ENCODE peak calls at places on chromosome 15, in seven cellular contexts. One of them, this sample, is unnamed.

GRCh38 chr15:74433592-74434259 is at the start of gene SEMA7A:
- DNase-seq in AG09309: no peak
- DNase-seq in fibroblast of the aortic adventitia: peak
- DNase-seq in heart left ventricle: peak
- DNase-seq in GM23338: peak
- DNase-seq in astrocyte of the spinal cord: peak
- DNase-seq in fibroblast of lung: peak
- DNase-seq in this sample: peak

GRCh38 chr15:69784808-69785550 is 312.7 kb downstream of the TLE3 start:
- DNase-seq in fibroblast of the aortic adventitia: peak
- DNase-seq in heart left ventricle: no peak
- DNase-seq in astrocyte of the spinal cord: peak
- DNase-seq in fibroblast of lung: peak
- DNase-seq in AG09309: no peak
- DNase-seq in GM23338: no peak
- DNase-seq in this sample: peak

GRCh38 chr15:95086543-95087252 is 855.3 kb downstream of the MCTP2 start:
- DNase-seq in fibroblast of the aortic adventitia: peak
- DNase-seq in fibroblast of lung: peak
- DNase-seq in astrocyte of the spinal cord: peak
- DNase-seq in AG09309: peak
- DNase-seq in heart left ventricle: no peak
- DNase-seq in GM23338: no peak
- DNase-seq in this sample: no peak

GRCh38 chr15:77497108-77497737 is 76.5 kb downstream of the HMG20A start:
- DNase-seq in heart left ventricle: peak
- DNase-seq in fibroblast of the aortic adventitia: peak
- DNase-seq in fibroblast of lung: peak
- DNase-seq in astrocyte of the spinal cord: peak
- DNase-seq in GM23338: no peak
- DNase-seq in AG09309: peak
- DNase-seq in this sample: no peak

GRCh38 chr15:62549345-62549970 is 384.4 kb upstream of the C2CD4B start:
- DNase-seq in fibroblast of lung: no peak
- DNase-seq in heart left ventricle: no peak
- DNase-seq in GM23338: peak
- DNase-seq in fibroblast of the aortic adventitia: peak
- DNase-seq in AG09309: no peak
- DNase-seq in astrocyte of the spinal cord: peak
- DNase-seq in this sample: no peak

GRCh38 chr15:77032647-77033416 is 37.9 kb downstream of the PSTPIP1 start:
- DNase-seq in astrocyte of the spinal cord: no peak
- DNase-seq in heart left ventricle: peak
- DNase-seq in GM23338: no peak
- DNase-seq in fibroblast of the aortic adventitia: no peak
- DNase-seq in fibroblast of lung: no peak
- DNase-seq in AG09309: no peak
- DNase-seq in this sample: no peak

GRCh38 chr15:93210995-93211394 is 122.0 kb upstream of the RGMA start:
- DNase-seq in fibroblast of lung: no peak
- DNase-seq in AG09309: no peak
- DNase-seq in astrocyte of the spinal cord: no peak
- DNase-seq in GM23338: no peak
- DNase-seq in fibroblast of the aortic adventitia: no peak
- DNase-seq in heart left ventricle: no peak
- DNase-seq in this sample: no peak

GRCh38 chr15:55824857-55825613 is 82.1 kb upstream of the PRTG start:
- DNase-seq in fibroblast of lung: no peak
- DNase-seq in fibroblast of the aortic adventitia: no peak
- DNase-seq in GM23338: peak
- DNase-seq in astrocyte of the spinal cord: no peak
- DNase-seq in AG09309: no peak
- DNase-seq in heart left ventricle: no peak
- DNase-seq in this sample: no peak

GRCh38 chr15:40930430-40931299 is 1.5 kb downstream of the DLL4 start:
- DNase-seq in heart left ventricle: peak
- DNase-seq in AG09309: no peak
- DNase-seq in fibroblast of lung: peak
- DNase-seq in fibroblast of the aortic adventitia: peak
- DNase-seq in astrocyte of the spinal cord: no peak
- DNase-seq in GM23338: peak
- DNase-seq in this sample: no peak

GRCh38 chr15:40929730-40930429 is 740 bp downstream of the DLL4 start:
- DNase-seq in heart left ventricle: peak
- DNase-seq in GM23338: peak
- DNase-seq in fibroblast of lung: peak
- DNase-seq in astrocyte of the spinal cord: peak
- DNase-seq in AG09309: no peak
- DNase-seq in fibroblast of the aortic adventitia: peak
- DNase-seq in this sample: peak

GRCh38 chr15:40927497-40928346 is 1.4 kb upstream of the DLL4 start:
- DNase-seq in AG09309: no peak
- DNase-seq in fibroblast of the aortic adventitia: no peak
- DNase-seq in heart left ventricle: no peak
- DNase-seq in GM23338: peak
- DNase-seq in astrocyte of the spinal cord: no peak
- DNase-seq in fibroblast of lung: no peak
- DNase-seq in this sample: no peak

GRCh38 chr15:40928351-40928974 is 677 bp upstream of the DLL4 start:
- DNase-seq in fibroblast of lung: no peak
- DNase-seq in astrocyte of the spinal cord: no peak
- DNase-seq in AG09309: no peak
- DNase-seq in heart left ventricle: no peak
- DNase-seq in fibroblast of the aortic adventitia: no peak
- DNase-seq in GM23338: peak
- DNase-seq in this sample: no peak

GRCh38 chr15:40928975-40929729 is at the start of gene DLL4:
- DNase-seq in AG09309: no peak
- DNase-seq in heart left ventricle: peak
- DNase-seq in GM23338: peak
- DNase-seq in fibroblast of the aortic adventitia: no peak
- DNase-seq in fibroblast of lung: peak
- DNase-seq in astrocyte of the spinal cord: peak
- DNase-seq in this sample: peak
- TF ChIP-seq CTCF in AG09309: no peak
- TF ChIP-seq CTCF in heart left ventricle: no peak
- TF ChIP-seq CTCF in GM23338: no peak
- TF ChIP-seq CTCF in fibroblast of the aortic adventitia: no peak
- TF ChIP-seq CTCF in fibroblast of lung: no peak
- TF ChIP-seq CTCF in astrocyte of the spinal cord: no peak
- TF ChIP-seq CTCF in this sample: no peak

GRCh38 chr15:101090460-101090853 is 161.4 kb downstream of the CHSY1 start:
- DNase-seq in fibroblast of lung: no peak
- DNase-seq in fibroblast of the aortic adventitia: no peak
- DNase-seq in heart left ventricle: no peak
- DNase-seq in astrocyte of the spinal cord: no peak
- DNase-seq in AG09309: no peak
- DNase-seq in GM23338: no peak
- DNase-seq in this sample: no peak

GRCh38 chr15:101089579-101090459 is 162.0 kb downstream of the CHSY1 start:
- DNase-seq in fibroblast of lung: no peak
- DNase-seq in fibroblast of the aortic adventitia: no peak
- DNase-seq in AG09309: no peak
- DNase-seq in heart left ventricle: no peak
- DNase-seq in GM23338: no peak
- DNase-seq in astrocyte of the spinal cord: peak
- DNase-seq in this sample: no peak

GRCh38 chr15:101092186-101092866 is 159.5 kb downstream of the CHSY1 start:
- DNase-seq in heart left ventricle: no peak
- DNase-seq in AG09309: no peak
- DNase-seq in GM23338: no peak
- DNase-seq in fibroblast of lung: peak
- DNase-seq in fibroblast of the aortic adventitia: peak
- DNase-seq in astrocyte of the spinal cord: peak
- DNase-seq in this sample: no peak

GRCh38 chr15:101092867-101093202 is 159.0 kb downstream of the CHSY1 start:
- DNase-seq in fibroblast of lung: no peak
- DNase-seq in heart left ventricle: no peak
- DNase-seq in AG09309: no peak
- DNase-seq in astrocyte of the spinal cord: no peak
- DNase-seq in fibroblast of the aortic adventitia: no peak
- DNase-seq in GM23338: no peak
- DNase-seq in this sample: no peak

DNA sequence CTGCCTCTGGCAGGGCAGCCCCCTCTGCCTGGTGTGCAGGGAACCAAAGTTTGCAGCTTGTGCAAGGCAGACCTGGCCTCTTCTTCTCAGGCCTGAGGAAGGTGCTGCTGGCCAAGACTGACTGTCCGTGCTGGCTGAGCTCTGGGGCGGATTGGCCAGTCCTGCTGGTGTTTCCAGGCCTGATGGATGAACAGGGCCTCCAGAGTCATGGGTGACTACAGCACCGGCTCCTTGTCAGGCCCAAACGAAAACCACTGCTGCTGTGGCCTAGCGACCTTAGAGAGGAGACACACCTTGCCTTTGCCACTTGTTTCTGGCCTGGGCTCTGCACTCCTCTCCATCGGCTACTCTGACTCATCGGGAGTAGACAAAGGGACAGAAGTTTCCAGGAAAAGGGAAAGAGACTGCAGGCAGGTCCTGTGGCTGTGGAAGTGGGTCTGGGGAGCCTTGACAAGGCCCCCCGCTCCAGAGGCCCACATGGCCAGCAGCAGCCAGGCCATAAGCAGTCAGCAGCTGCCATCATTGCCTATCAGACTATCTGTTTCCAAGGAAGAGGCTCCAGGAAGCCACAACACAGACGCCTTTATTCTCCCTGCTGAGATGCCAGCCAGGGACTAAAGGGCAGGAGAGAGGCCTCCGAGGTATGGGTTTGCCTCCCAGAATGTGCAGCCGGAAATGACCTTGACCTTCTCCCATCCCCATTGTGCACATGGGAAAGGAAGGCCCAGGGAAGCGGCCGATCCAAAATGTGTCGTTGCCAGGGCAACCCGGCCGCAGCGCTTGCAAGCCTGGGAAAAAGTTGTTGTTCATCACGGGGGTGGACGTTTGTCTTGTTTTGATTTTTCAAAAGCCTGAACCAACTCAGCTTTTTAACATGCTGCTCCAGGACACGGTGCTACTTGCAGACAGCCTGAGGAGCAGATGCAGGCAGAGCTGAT is 160.5 kb downstream of the CHSY1 start:
- DNase-seq in fibroblast of lung: peak
- DNase-seq in GM23338: no peak
- DNase-seq in AG09309: peak
- DNase-seq in fibroblast of the aortic adventitia: peak
- DNase-seq in heart left ventricle: peak
- DNase-seq in astrocyte of the spinal cord: peak
- DNase-seq in this sample: peak
- H3K4me3 ChIP-seq in fibroblast of lung: no peak
- H3K4me3 ChIP-seq in GM23338: no peak
- H3K4me3 ChIP-seq in AG09309: no peak
- H3K4me3 ChIP-seq in fibroblast of the aortic adventitia: no peak
- H3K4me3 ChIP-seq in heart left ventricle: no peak
- H3K4me3 ChIP-seq in astrocyte of the spinal cord: no peak
- H3K4me3 ChIP-seq in this sample: no peak

GRCh38 chr15:52788099-52788986 is 1.8 kb downstream of the ONECUT1 start:
- DNase-seq in fibroblast of lung: no peak
- DNase-seq in heart left ventricle: no peak
- DNase-seq in astrocyte of the spinal cord: no peak
- DNase-seq in AG09309: no peak
- DNase-seq in GM23338: peak
- DNase-seq in fibroblast of the aortic adventitia: no peak
- DNase-seq in this sample: no peak

GRCh38 chr15:52790941-52791751 is 1.0 kb upstream of the ONECUT1 start:
- DNase-seq in heart left ventricle: no peak
- DNase-seq in AG09309: no peak
- DNase-seq in fibroblast of lung: peak
- DNase-seq in fibroblast of the aortic adventitia: no peak
- DNase-seq in GM23338: peak
- DNase-seq in astrocyte of the spinal cord: no peak
- DNase-seq in this sample: no peak

GRCh38 chr15:52789008-52789600 is 1.0 kb downstream of the ONECUT1 start:
- DNase-seq in heart left ventricle: no peak
- DNase-seq in fibroblast of lung: no peak
- DNase-seq in astrocyte of the spinal cord: no peak
- DNase-seq in GM23338: no peak
- DNase-seq in fibroblast of the aortic adventitia: no peak
- DNase-seq in AG09309: no peak
- DNase-seq in this sample: no peak

GRCh38 chr15:52790166-52790708 is at the start of gene ONECUT1:
- DNase-seq in GM23338: peak
- DNase-seq in astrocyte of the spinal cord: peak
- DNase-seq in heart left ventricle: peak
- DNase-seq in fibroblast of the aortic adventitia: peak
- DNase-seq in fibroblast of lung: peak
- DNase-seq in AG09309: no peak
- DNase-seq in this sample: no peak

DNA sequence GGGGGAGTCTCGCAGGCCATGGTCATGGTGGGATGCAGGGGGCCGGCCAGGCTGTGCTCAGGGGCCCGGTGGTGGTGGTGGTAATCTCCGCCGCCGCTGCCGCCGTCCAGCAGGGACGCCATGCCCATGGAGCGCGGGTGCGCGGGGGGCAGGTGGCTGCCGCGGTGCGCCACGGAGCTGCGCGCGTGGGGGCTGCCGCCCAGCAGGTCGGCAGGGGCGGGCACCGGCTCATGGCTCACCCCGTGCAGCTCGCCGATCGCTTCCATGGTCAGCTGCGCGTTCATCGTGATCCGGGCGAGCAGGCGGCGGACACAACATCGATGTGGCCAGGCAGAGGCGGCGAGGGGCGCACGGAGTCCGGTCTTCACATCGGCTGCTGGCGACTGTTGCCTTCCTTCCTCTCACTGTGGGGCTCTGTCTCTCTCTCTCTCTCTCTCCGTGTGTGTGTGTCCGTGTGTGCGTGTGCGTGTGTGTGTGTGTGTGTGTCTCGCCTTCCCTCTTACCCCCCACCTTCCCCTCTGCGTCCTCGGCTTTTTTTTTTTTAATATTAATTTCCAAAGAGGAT is 453 bp downstream of the ONECUT1 start:
- DNase-seq in heart left ventricle: no peak
- DNase-seq in fibroblast of lung: peak
- DNase-seq in AG09309: no peak
- DNase-seq in fibroblast of the aortic adventitia: peak
- DNase-seq in astrocyte of the spinal cord: peak
- DNase-seq in GM23338: peak
- DNase-seq in this sample: peak
- TF ChIP-seq CTCF in heart left ventricle: no peak
- TF ChIP-seq CTCF in fibroblast of lung: no peak
- TF ChIP-seq CTCF in AG09309: no peak
- TF ChIP-seq CTCF in fibroblast of the aortic adventitia: no peak
- TF ChIP-seq CTCF in astrocyte of the spinal cord: no peak
- TF ChIP-seq CTCF in GM23338: no peak
- TF ChIP-seq CTCF in this sample: no peak

DNA sequence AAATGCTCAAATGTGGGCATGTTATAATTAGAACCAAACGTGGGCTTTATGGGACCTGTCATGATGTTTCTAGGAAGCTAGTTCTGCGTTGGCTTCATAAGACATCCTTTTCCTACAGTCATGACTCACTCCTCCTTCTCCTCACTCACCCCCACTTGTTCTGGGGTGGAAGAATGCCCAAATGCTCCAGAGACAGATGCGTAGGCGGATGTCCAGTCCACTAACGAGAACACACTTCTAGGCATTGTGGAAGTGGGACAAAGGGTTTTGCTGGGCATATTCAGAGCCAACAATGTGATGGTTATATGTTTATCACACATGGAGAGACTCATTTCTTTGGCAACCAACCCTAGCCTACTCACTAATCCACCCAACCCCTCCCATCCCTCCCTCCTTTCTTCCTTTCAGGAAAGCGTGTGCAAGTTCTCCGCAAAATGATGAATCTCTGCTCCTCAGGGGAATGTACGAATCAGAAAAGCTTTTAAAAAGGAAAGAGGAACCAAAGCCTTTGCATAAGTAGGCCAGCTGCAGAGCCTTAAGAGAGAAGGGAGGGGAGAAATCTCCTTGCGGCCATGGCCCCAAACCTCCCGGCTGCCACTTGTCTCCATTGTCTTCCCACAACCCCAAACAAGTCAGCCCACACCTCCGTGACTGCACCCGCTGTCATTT is 123.0 kb upstream of the SPRED1 start:
- DNase-seq in heart left ventricle: peak
- DNase-seq in fibroblast of the aortic adventitia: peak
- DNase-seq in fibroblast of lung: peak
- DNase-seq in astrocyte of the spinal cord: peak
- DNase-seq in GM23338: no peak
- DNase-seq in AG09309: peak
- DNase-seq in this sample: peak
- H3K4me3 ChIP-seq in heart left ventricle: peak
- H3K4me3 ChIP-seq in fibroblast of the aortic adventitia: peak
- H3K4me3 ChIP-seq in fibroblast of lung: peak
- H3K4me3 ChIP-seq in astrocyte of the spinal cord: peak
- H3K4me3 ChIP-seq in GM23338: no peak
- H3K4me3 ChIP-seq in AG09309: peak
- H3K4me3 ChIP-seq in this sample: peak